ENCODE peak calls at places on chromosomes 1 and 21, in five cellular contexts. Z, L, Q, A and X are unnamed samples.

GRCh38 chr1:15538750-15539149 is 12.1 kb downstream of the DNAJC16 start:
- DNase-seq in Z (no peak), L (no peak), Q (no peak), A (no peak), X (no peak)

GRCh38 chr21:41832230-41833137 is 46.7 kb downstream of the PRDM15 start:
- DNase-seq in Z (no peak), L (no peak), Q (peak), A (no peak), X (no peak)

GRCh38 chr1:8408151-8408839 is 90.4 kb downstream of the SLC45A1 start:
- DNase-seq in Z (peak), L (peak), Q (no peak), A (no peak), X (no peak)

GRCh38 chr1:10299174-10299573 is 88.8 kb downstream of the KIF1B start:
- DNase-seq in Z (no peak), L (no peak), Q (peak), A (no peak), X (peak)

GRCh38 chr1:165726841-165727240 is 28.5 kb upstream of the ALDH9A1 start:
- DNase-seq in Z (no peak), L (no peak), Q (no peak), A (no peak), X (no peak)

GRCh38 chr1:230833511-230833910 is 34.8 kb downstream of the C1orf198 start:
- DNase-seq in Z (no peak), L (no peak), Q (no peak), A (no peak), X (no peak)

GRCh38 chr21:42545745-42546144 is 32.1 kb downstream of the SLC37A1 start:
- DNase-seq in Z (no peak), L (no peak), Q (no peak), A (no peak), X (no peak)

GRCh38 chr1:214281902-214282695 is 1.1 kb downstream of the SMYD2 start:
- DNase-seq in Z (peak), L (no peak), Q (peak), A (no peak), X (no peak)

GRCh38 chr1:42736152-42736551 is 3.9 kb downstream of the CLDN19 start:
- DNase-seq in Z (peak), L (no peak), Q (no peak), A (peak), X (no peak)

GRCh38 chr1:12255918-12256317 is 26.1 kb downstream of the VPS13D start:
- DNase-seq in Z (no peak), L (no peak), Q (no peak), A (no peak), X (no peak)

GRCh38 chr1:41751804-41752513 is 166.8 kb downstream of the HIVEP3 start:
- DNase-seq in Z (no peak), L (no peak), Q (peak), A (no peak), X (peak)

GRCh38 chr1:206770531-206771352 is at the start of gene IL19:
- DNase-seq in Z (no peak), L (no peak), Q (no peak), A (no peak), X (peak)

GRCh38 chr1:12316331-12316730 is 86.5 kb downstream of the VPS13D start:
- DNase-seq in Z (no peak), L (no peak), Q (no peak), A (no peak), X (no peak)

GRCh38 chr1:43067856-43068751 is 104.0 kb downstream of the EBNA1BP2 start:
- DNase-seq in Z (peak), L (no peak), Q (no peak), A (no peak), X (no peak)

GRCh38 chr1:1337793-1338147 is 6.7 kb downstream of the TAS1R3 start:
- DNase-seq in Z (no peak), L (no peak), Q (no peak), A (no peak), X (peak)

GRCh38 chr1:27400035-27400962 is 7.9 kb downstream of the GPR3 start:
- DNase-seq in Z (peak), L (no peak), Q (no peak), A (no peak), X (no peak)

GRCh38 chr1:243818978-243819377 is 31.1 kb downstream of the AKT3 start:
- DNase-seq in Z (peak), L (no peak), Q (no peak), A (no peak), X (no peak)

GRCh38 chr1:113057006-113057405 is 16.0 kb upstream of the LRIG2 start:
- DNase-seq in Z (peak), L (no peak), Q (peak), A (peak), X (no peak)

GRCh38 chr1:93617670-93618488 is 63.8 kb downstream of the BCAR3 start:
- DNase-seq in Z (peak), L (no peak), Q (no peak), A (no peak), X (no peak)

GRCh38 chr1:95982706-95983105 is 738.9 kb upstream of the PTBP2 start:
- DNase-seq in Z (no peak), L (no peak), Q (no peak), A (no peak), X (no peak)

GRCh38 chr1:117534995-117535467 is 70.8 kb upstream of the TENT5C start:
- DNase-seq in Z (peak), L (no peak), Q (peak), A (peak), X (peak)

GRCh38 chr1:41773144-41773571 is 145.6 kb downstream of the HIVEP3 start:
- DNase-seq in Z (no peak), L (no peak), Q (no peak), A (no peak), X (no peak)

GRCh38 chr21:37149411-37149810 is 76.4 kb downstream of the TTC3 start:
- DNase-seq in Z (no peak), L (no peak), Q (no peak), A (no peak), X (no peak)

GRCh38 chr1:73998348-73998959 is 199.5 kb downstream of the LRRIQ3 start:
- DNase-seq in Z (peak), L (no peak), Q (peak), A (no peak), X (peak)

GRCh38 chr1:228546541-228547463 is 59.6 kb downstream of the RNF187 start:
- DNase-seq in Z (no peak), L (no peak), Q (no peak), A (no peak), X (no peak)

GRCh38 chr1:85349224-85349623 is 72.8 kb upstream of the BCL10 start:
- DNase-seq in Z (no peak), L (no peak), Q (no peak), A (no peak), X (no peak)

GRCh38 chr1:205584732-205585131 is 47.1 kb downstream of the ELK4 start:
- DNase-seq in Z (no peak), L (no peak), Q (no peak), A (no peak), X (no peak)

GRCh38 chr1:114468710-114469468 is 42.1 kb downstream of the TRIM33 start:
- DNase-seq in Z (no peak), L (no peak), Q (no peak), A (no peak), X (no peak)

GRCh38 chr1:223207293-223208066 is 64.4 kb upstream of the TLR5 start:
- DNase-seq in Z (no peak), L (no peak), Q (no peak), A (no peak), X (no peak)

GRCh38 chr1:96234299-96234698 is 487.3 kb upstream of the PTBP2 start:
- DNase-seq in Z (no peak), L (no peak), Q (no peak), A (no peak), X (no peak)

GRCh38 chr1:113995382-113995781 is 16.1 kb downstream of the OLFML3 start:
- DNase-seq in Z (no peak), L (no peak), Q (no peak), A (no peak), X (no peak)

GRCh38 chr1:12546771-12547585 is 71.0 kb downstream of the DHRS3 start:
- DNase-seq in Z (no peak), L (no peak), Q (no peak), A (no peak), X (no peak)

GRCh38 chr21:43812139-43812821 is 22.9 kb downstream of the RRP1 start:
- DNase-seq in Z (no peak), L (no peak), Q (no peak), A (no peak), X (no peak)

GRCh38 chr1:203056516-203056915 is 29.3 kb downstream of the MYOG start:
- DNase-seq in Z (no peak), L (no peak), Q (no peak), A (no peak), X (no peak)

GRCh38 chr1:156675271-156675708 is 1.9 kb downstream of the NES start:
- DNase-seq in Z (no peak), L (no peak), Q (no peak), A (no peak), X (no peak)

GRCh38 chr1:234647245-234647644 is 37.3 kb upstream of the IRF2BP2 start:
- DNase-seq in Z (no peak), L (no peak), Q (peak), A (no peak), X (no peak)

GRCh38 chr1:46539968-46540367 is 11.5 kb downstream of the KNCN start:
- DNase-seq in Z (no peak), L (no peak), Q (no peak), A (no peak), X (no peak)

DNA sequence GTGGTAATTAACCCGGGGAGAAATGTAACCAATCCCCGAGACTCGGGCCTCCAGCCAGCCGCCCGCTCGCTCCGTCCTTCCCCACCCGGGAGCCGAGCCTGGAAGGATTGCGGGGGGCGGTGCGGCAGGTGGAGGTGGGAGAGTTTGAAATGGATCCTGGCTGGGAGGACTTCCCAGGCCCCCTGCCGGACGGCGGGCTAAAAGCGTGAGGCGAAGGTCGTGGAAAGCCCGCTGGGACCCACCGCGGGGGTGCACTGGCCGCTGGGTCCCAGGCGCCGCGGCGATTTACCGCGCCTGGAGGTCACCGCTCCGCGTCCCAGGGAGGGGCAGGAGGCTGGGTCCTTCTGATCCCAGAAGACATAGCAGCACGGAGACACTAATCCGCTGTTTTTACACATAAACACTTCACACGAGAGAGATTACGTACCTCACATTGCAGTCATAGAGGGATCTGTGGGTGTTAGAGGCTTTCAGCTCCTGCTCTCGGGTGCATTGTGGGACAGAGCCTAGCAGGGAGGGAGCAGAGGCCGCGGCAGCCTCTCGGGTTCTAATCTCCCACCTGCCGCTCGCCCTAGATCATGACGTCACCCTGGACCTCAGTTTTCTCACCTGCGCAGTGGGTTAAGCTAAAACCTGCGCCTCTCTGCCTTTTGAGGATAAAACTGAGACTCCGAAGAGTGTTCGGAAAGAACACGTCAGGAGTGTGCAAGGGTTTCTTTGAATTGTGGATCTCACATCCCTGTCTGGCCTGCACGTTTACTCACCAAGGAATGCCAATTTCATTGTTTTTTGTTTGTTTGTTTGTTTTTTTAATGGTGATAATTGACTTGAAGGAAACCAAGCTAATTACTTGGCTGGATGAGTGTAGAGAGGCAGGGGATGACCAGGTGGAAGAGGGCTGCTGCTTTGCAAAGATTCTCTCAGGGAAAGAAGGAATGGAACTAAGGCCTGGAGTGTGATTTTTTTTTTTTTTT is 17.1 kb upstream of the TMEM9 start:
- DNase-seq in Z (peak), L (no peak), Q (peak), A (peak), X (peak)
- TF ChIP-seq CTCF in Z (peak), L (peak), Q (peak), A (peak), X (peak)

DNA sequence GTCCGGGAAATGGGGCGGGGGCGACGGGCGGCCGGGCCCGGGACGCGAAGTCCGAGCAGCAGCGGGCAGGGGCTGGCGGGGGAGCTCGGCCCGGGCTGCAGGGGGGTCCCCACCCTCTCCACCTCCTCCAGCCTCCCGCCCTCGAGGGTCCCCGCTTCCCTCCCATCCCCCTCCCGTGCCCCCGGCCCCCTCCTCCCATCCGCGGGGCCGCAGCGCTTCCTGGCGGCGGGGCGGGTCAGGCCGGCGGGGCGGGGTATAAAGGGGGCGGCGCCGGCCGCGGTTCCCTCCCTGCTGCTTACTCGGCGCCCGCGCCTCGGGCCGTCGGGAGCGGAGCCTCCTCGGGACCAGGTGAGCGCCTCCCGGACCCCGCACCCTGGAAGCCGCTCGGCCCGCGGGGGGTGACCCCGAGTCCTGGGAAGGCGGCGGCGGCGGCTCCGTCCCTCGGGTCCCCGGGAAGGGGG is at the start of gene COL6A2:
- DNase-seq in Z (peak), L (peak), Q (no peak), A (peak), X (peak)
- TF ChIP-seq CTCF in Z (peak), L (peak), Q (no peak), A (peak), X (no peak)

DNA sequence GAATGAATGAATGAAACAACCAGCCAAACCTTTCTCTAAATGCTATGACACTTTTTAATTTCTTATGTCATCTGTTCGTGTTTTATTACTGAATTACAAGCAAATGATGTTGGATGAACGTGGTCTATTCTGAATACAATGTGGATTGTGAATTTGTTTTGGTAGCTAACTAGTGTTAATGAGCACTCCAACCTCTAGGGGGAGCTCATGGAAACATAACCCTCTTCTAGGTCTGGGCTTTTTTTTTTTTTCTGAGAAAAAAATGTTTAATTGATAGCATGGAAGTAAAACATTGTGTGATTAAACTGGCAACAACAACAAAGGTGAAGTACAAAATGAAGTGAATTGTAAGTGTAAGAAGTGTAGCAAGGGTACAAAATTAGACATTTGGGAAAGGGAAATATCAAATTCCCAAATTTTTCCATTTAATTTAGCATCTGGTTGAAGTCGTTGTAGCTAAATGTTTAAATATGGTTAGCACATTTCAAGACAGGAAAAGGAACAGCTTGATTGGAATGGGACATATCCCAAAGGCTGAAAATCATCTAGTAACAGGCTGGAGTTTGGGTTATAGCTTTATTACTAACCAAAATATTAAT is 42.6 kb upstream of the PTGS2 start:
- DNase-seq in Z (peak), L (no peak), Q (peak), A (peak), X (peak)
- TF ChIP-seq CTCF in Z (peak), L (peak), Q (peak), A (peak), X (peak)

GRCh38 chr1:154335351-154335714 is 10.0 kb downstream of the ATP8B2 start:
- DNase-seq in Z (no peak), L (no peak), Q (no peak), A (no peak), X (no peak)
- TF ChIP-seq CTCF in Z (peak), L (no peak), Q (no peak), A (no peak), X (peak)

DNA sequence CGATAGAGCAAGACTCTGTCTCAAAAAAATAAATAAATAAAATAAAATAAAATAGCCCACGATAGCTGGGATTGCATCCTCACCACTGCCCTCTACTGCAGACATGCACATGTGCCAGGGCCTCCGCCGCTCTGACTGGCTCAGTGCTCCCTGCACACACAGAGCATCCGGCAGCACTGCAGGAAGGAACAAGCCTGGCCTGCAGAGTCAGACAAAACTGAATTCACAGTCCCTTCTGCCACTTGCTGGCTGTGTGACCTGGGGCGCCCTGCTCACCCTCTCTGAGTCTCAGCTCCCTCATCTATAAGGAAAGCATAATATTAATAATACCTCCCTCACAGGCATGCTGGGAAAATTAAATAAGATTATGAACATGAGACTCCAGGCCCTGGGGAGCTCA is 35.4 kb downstream of the CSMD2 start:
- DNase-seq in Z (no peak), L (no peak), Q (no peak), A (no peak), X (no peak)
- TF ChIP-seq CTCF in Z (no peak), L (no peak), Q (no peak), A (no peak), X (no peak)

GRCh38 chr21:15852146-15852545 is 122.4 kb downstream of the USP25 start:
- DNase-seq in Z (no peak), L (no peak), Q (no peak), A (no peak), X (no peak)
- TF ChIP-seq CTCF in Z (no peak), L (no peak), Q (no peak), A (no peak), X (no peak)

DNA sequence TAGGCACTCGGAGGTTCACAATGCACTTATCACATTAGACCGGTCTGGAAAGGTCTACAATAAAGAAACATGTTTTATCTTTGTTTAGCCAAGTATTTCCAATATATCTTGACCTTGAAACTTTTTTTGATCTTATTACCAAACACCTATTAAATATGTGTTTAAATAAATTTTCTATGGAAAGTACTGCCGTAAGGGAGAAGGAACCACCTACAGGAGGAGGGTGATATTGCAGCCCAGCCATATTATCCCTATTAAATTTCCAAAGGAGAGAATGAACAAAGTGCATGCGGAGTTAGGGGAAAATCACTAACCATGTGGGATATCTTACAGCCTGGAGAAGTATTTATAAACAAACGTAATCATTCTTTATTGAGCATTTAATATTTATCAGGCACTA is 14.5 kb downstream of the BRINP2 start:
- DNase-seq in Z (peak), L (no peak), Q (no peak), A (peak), X (no peak)
- TF ChIP-seq CTCF in Z (peak), L (peak), Q (peak), A (peak), X (no peak)

GRCh38 chr1:32964461-32965250 is at the start of gene RNF19B:
- DNase-seq in Z (peak), L (peak), Q (peak), A (peak), X (peak)
- TF ChIP-seq CTCF in Z (no peak), L (peak), Q (no peak), A (peak), X (no peak)

DNA sequence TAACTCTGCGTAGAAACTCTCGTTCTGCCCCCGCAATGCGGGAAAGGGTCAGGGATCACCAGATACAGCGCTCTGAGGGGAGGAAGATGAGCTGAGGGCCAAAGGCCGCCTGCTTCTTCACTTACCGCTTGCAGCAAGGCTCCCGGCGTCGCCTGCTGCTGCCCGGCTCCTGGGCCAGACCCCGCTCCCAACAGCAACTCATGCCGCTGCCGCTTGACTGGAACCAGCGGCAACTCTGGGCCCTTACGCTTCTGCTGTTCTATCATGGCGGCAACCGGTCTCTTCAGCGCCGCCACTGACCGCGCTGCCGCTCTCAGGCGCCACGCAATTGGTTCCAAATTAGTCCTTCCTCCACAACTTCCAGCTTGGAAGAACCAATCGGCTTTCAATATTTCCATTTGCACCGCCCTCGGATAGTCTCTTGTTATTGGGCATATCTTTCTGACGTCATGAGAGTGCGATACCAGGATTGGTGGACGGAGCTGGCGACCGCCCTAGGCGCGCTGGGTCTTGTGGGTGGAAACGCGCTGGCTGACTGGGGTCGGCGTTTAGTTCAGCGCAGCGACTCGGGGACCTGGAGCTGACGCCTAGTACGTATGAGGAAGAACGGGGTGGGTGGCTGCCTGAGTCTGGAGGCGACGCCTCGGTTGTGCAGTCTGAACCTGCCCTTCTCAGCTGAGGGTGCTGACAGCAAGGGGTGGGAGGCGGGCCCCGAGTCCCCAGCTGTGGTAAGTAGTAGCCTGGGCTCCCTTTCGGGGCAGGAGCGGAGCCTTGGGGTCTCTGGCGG is at the start of the genes SNRNP40 and ZCCHC17:
- DNase-seq in Z (peak), L (peak), Q (peak), A (peak), X (peak)
- TF ChIP-seq CTCF in Z (peak), L (no peak), Q (no peak), A (no peak), X (no peak)

GRCh38 chr21:35648512-35648911 is 411.8 kb downstream of the SETD4 start:
- DNase-seq in Z (no peak), L (no peak), Q (peak), A (no peak), X (no peak)
- TF ChIP-seq CTCF in Z (no peak), L (no peak), Q (peak), A (no peak), X (no peak)